ENCODE peak calls at places on chromosomes 6 and 20, in nine cellular contexts. One of them, this sample, is unnamed.
A peak's percentile ranks its signal among the peaks of the same experiment; 100 is the strongest.

GRCh38 chr6:135586388-135586787 is 88.8 kb upstream of the AHI1 start:
- DNase-seq in IMR-90: peak; percentile 30
- DNase-seq in GM23338: no peak
- DNase-seq in ovary: no peak
- DNase-seq in upper lobe of left lung: no peak
- DNase-seq in HCT116: no peak
- DNase-seq in thoracic aorta: no peak
- DNase-seq in AG04450: no peak
- DNase-seq in tibial artery: no peak
- DNase-seq in this sample: no peak

GRCh38 chr20:58251979-58252591 is 23.6 kb upstream of the ANKRD60 start:
- DNase-seq in IMR-90: peak; percentile 96
- DNase-seq in GM23338: no peak
- DNase-seq in ovary: no peak
- DNase-seq in upper lobe of left lung: no peak
- DNase-seq in HCT116: peak; percentile 80
- DNase-seq in thoracic aorta: no peak
- DNase-seq in AG04450: peak; percentile 74
- DNase-seq in tibial artery: no peak
- DNase-seq in this sample: no peak

GRCh38 chr20:49186535-49187329 is 1.4 kb downstream of the STAU1 start:
- DNase-seq in IMR-90: peak; percentile 62
- DNase-seq in GM23338: peak; percentile 35
- DNase-seq in ovary: peak; percentile 31
- DNase-seq in upper lobe of left lung: peak; percentile 76
- DNase-seq in HCT116: no peak
- DNase-seq in thoracic aorta: peak; percentile 8
- DNase-seq in AG04450: no peak
- DNase-seq in tibial artery: peak; percentile 66
- DNase-seq in this sample: no peak

GRCh38 chr20:36792422-36792821 is 18.9 kb upstream of the DSN1 start:
- DNase-seq in IMR-90: peak; percentile 72
- DNase-seq in GM23338: peak; percentile 81
- DNase-seq in ovary: peak; percentile 53
- DNase-seq in upper lobe of left lung: no peak
- DNase-seq in HCT116: peak; percentile 57
- DNase-seq in thoracic aorta: no peak
- DNase-seq in AG04450: peak; percentile 42
- DNase-seq in tibial artery: no peak
- DNase-seq in this sample: no peak

GRCh38 chr6:161744211-161745067 is 470.6 kb upstream of the AGPAT4 start:
- DNase-seq in IMR-90: no peak
- DNase-seq in GM23338: no peak
- DNase-seq in ovary: no peak
- DNase-seq in upper lobe of left lung: no peak
- DNase-seq in HCT116: no peak
- DNase-seq in thoracic aorta: no peak
- DNase-seq in AG04450: no peak
- DNase-seq in tibial artery: no peak
- DNase-seq in this sample: no peak

GRCh38 chr6:28203201-28203600 is 21.9 kb upstream of the ZSCAN9 start:
- DNase-seq in IMR-90: no peak
- DNase-seq in GM23338: peak; percentile 88
- DNase-seq in ovary: no peak
- DNase-seq in upper lobe of left lung: no peak
- DNase-seq in HCT116: no peak
- DNase-seq in thoracic aorta: no peak
- DNase-seq in AG04450: no peak
- DNase-seq in tibial artery: no peak
- DNase-seq in this sample: no peak

GRCh38 chr6:13859871-13860555 is 45.7 kb upstream of the MCUR1 start:
- DNase-seq in IMR-90: no peak
- DNase-seq in GM23338: peak; percentile 69
- DNase-seq in ovary: no peak
- DNase-seq in upper lobe of left lung: no peak
- DNase-seq in HCT116: no peak
- DNase-seq in thoracic aorta: no peak
- DNase-seq in AG04450: no peak
- DNase-seq in tibial artery: no peak
- DNase-seq in this sample: no peak

GRCh38 chr6:105015482-105015881 is 58.6 kb downstream of the LIN28B start:
- DNase-seq in IMR-90: peak; percentile 61
- DNase-seq in GM23338: no peak
- DNase-seq in ovary: no peak
- DNase-seq in upper lobe of left lung: no peak
- DNase-seq in HCT116: no peak
- DNase-seq in thoracic aorta: no peak
- DNase-seq in AG04450: peak; percentile 3
- DNase-seq in tibial artery: no peak
- DNase-seq in this sample: no peak

GRCh38 chr20:6490849-6491248 is 276.6 kb upstream of the BMP2 start:
- DNase-seq in IMR-90: no peak
- DNase-seq in GM23338: no peak
- DNase-seq in ovary: no peak
- DNase-seq in upper lobe of left lung: no peak
- DNase-seq in HCT116: no peak
- DNase-seq in thoracic aorta: no peak
- DNase-seq in AG04450: no peak
- DNase-seq in tibial artery: no peak
- DNase-seq in this sample: no peak

GRCh38 chr20:6489361-6490154 is 277.9 kb upstream of the BMP2 start:
- DNase-seq in IMR-90: no peak
- DNase-seq in GM23338: no peak
- DNase-seq in ovary: no peak
- DNase-seq in upper lobe of left lung: peak; percentile 20
- DNase-seq in HCT116: no peak
- DNase-seq in thoracic aorta: no peak
- DNase-seq in AG04450: no peak
- DNase-seq in tibial artery: no peak
- DNase-seq in this sample: no peak

GRCh38 chr20:6483727-6484126 is 283.8 kb upstream of the BMP2 start:
- DNase-seq in IMR-90: no peak
- DNase-seq in GM23338: no peak
- DNase-seq in ovary: no peak
- DNase-seq in upper lobe of left lung: no peak
- DNase-seq in HCT116: no peak
- DNase-seq in thoracic aorta: no peak
- DNase-seq in AG04450: no peak
- DNase-seq in tibial artery: no peak
- DNase-seq in this sample: no peak

GRCh38 chr20:6480328-6481030 is 287.0 kb upstream of the BMP2 start:
- DNase-seq in IMR-90: no peak
- DNase-seq in GM23338: no peak
- DNase-seq in ovary: no peak
- DNase-seq in upper lobe of left lung: no peak
- DNase-seq in HCT116: no peak
- DNase-seq in thoracic aorta: no peak
- DNase-seq in AG04450: no peak
- DNase-seq in tibial artery: no peak
- DNase-seq in this sample: no peak

DNA sequence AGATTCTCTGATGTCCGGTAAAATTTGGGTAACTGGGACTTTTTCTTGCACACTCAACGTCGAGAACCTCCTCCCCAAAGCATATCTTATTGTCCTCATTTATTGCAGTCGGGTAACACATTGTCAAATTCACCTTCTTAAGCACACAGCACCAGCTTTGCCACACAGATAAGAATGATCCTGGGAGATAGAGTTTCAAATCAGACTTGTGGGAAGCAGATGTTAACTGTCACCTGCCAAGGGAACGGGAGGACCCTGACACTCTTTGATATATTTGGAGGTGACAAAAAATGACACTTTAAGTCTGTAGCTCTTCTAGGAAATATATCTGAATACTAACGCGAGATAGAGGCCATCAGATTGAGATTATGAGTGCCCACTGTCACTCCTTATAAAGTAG is 282.1 kb upstream of the BMP2 start:
- DNase-seq in IMR-90: no peak
- DNase-seq in GM23338: no peak
- DNase-seq in ovary: no peak
- DNase-seq in upper lobe of left lung: no peak
- DNase-seq in HCT116: no peak
- DNase-seq in thoracic aorta: no peak
- DNase-seq in AG04450: no peak
- DNase-seq in tibial artery: no peak
- DNase-seq in this sample: no peak
- H3K4me3 ChIP-seq in IMR-90: no peak overlapping the region
- H3K4me3 ChIP-seq in GM23338: no peak overlapping the region
- H3K4me3 ChIP-seq in ovary: no peak overlapping the region
- H3K4me3 ChIP-seq in upper lobe of left lung: no peak overlapping the region
- H3K4me3 ChIP-seq in HCT116: no peak overlapping the region
- H3K4me3 ChIP-seq in thoracic aorta: no peak overlapping the region
- H3K4me3 ChIP-seq in AG04450: no peak overlapping the region
- H3K4me3 ChIP-seq in tibial artery: no peak overlapping the region
- H3K4me3 ChIP-seq in this sample: no peak overlapping the region

DNA sequence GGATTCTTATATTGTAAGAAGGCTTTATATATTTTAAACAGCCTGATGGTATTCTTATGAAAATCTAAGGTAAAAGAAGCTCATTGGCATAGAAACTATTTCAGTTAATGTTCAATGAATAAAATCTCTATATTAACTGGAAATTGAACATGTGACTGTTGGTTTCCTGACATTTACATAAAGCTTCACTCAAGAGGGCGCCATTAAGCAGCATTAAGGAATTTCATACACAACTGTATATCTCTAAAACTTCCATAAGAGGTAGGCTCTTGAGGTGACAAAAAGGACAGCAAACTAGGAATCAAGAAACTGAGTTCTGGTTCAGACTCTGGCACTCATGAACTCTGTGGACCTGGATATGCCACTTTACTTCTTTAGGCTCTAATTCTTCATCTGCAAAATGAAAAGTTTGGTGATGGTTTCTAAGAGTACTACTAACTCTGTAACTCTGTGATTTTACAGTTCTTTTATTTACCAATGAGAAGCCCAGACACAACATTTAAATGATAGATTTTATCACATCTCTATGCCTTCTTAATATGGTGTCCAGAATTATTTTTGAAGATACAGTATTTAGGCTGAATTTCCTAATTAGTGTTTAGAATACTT is 147.5 kb downstream of the FLRT3 start:
- DNase-seq in IMR-90: peak; percentile 62
- DNase-seq in GM23338: peak; percentile 22
- DNase-seq in ovary: no peak
- DNase-seq in upper lobe of left lung: no peak
- DNase-seq in HCT116: peak; percentile 31
- DNase-seq in thoracic aorta: no peak
- DNase-seq in AG04450: peak; percentile 26
- DNase-seq in tibial artery: no peak
- DNase-seq in this sample: no peak
- TF ChIP-seq CTCF in IMR-90: peak; percentile 60
- TF ChIP-seq CTCF in GM23338: peak; percentile 53
- TF ChIP-seq CTCF in ovary: no peak
- TF ChIP-seq CTCF in upper lobe of left lung: peak; percentile 20
- TF ChIP-seq CTCF in HCT116: peak; percentile 30
- TF ChIP-seq CTCF in thoracic aorta: no peak
- TF ChIP-seq CTCF in AG04450: peak; percentile 67
- TF ChIP-seq CTCF in tibial artery: no peak
- TF ChIP-seq CTCF in this sample: no peak

GRCh38 chr6:65546894-65547293 is 160.1 kb downstream of the EYS start:
- DNase-seq in IMR-90: no peak
- DNase-seq in GM23338: no peak
- DNase-seq in ovary: no peak
- DNase-seq in upper lobe of left lung: no peak
- DNase-seq in HCT116: no peak
- DNase-seq in thoracic aorta: no peak
- DNase-seq in AG04450: no peak
- DNase-seq in tibial artery: no peak
- DNase-seq in this sample: no peak

DNA sequence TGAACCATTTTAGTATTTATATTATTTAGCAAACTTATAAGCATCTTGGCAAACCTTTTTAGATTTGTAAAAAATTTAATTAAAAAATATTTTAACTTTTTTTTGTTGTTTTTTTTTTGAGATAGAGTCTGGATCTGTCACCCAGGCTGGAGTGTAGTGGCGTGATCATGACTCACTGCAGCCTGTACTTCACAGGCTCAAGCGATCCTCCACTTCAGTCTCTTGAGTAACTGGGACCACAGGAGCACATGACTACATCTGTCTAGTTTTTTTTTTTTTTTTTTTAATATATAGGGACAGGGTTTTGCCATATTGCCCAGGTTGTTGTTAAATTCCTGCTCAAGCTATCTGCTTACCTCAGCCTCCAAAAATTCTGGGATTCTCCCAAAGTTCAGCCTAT is 161.1 kb downstream of the EYS start:
- DNase-seq in IMR-90: no peak
- DNase-seq in GM23338: no peak
- DNase-seq in ovary: no peak
- DNase-seq in upper lobe of left lung: no peak
- DNase-seq in HCT116: no peak
- DNase-seq in thoracic aorta: no peak
- DNase-seq in AG04450: no peak
- DNase-seq in tibial artery: no peak
- DNase-seq in this sample: no peak
- H3K27ac ChIP-seq in IMR-90: no peak overlapping the region
- H3K27ac ChIP-seq in GM23338: no peak overlapping the region
- H3K27ac ChIP-seq in ovary: no peak overlapping the region
- H3K27ac ChIP-seq in upper lobe of left lung: no peak overlapping the region
- H3K27ac ChIP-seq in HCT116: no peak overlapping the region
- H3K27ac ChIP-seq in thoracic aorta: no peak overlapping the region
- H3K27ac ChIP-seq in AG04450: no peak overlapping the region
- H3K27ac ChIP-seq in tibial artery: no peak overlapping the region
- H3K27ac ChIP-seq in this sample: no peak overlapping the region

GRCh38 chr6:84774174-84775158 is 10.1 kb upstream of the TBX18 start:
- DNase-seq in IMR-90: no peak
- DNase-seq in GM23338: peak; percentile 86
- DNase-seq in ovary: peak; percentile 21
- DNase-seq in upper lobe of left lung: peak; percentile 40
- DNase-seq in HCT116: no peak
- DNase-seq in thoracic aorta: no peak
- DNase-seq in AG04450: no peak
- DNase-seq in tibial artery: peak; percentile 41
- DNase-seq in this sample: peak; percentile 84
- H3K4me3 ChIP-seq in IMR-90: no peak overlapping the region
- H3K4me3 ChIP-seq in GM23338: peak overlapping the region; percentile 76
- H3K4me3 ChIP-seq in ovary: peak overlapping the region; percentile 21
- H3K4me3 ChIP-seq in upper lobe of left lung: peak overlapping the region; percentile 22
- H3K4me3 ChIP-seq in HCT116: peak overlapping the region; percentile 61
- H3K4me3 ChIP-seq in thoracic aorta: peak overlapping the region; percentile 76
- H3K4me3 ChIP-seq in AG04450: peak overlapping the region; percentile 20
- H3K4me3 ChIP-seq in tibial artery: peak overlapping the region; percentile 62
- H3K4me3 ChIP-seq in this sample: peak overlapping the region; percentile 74

DNA sequence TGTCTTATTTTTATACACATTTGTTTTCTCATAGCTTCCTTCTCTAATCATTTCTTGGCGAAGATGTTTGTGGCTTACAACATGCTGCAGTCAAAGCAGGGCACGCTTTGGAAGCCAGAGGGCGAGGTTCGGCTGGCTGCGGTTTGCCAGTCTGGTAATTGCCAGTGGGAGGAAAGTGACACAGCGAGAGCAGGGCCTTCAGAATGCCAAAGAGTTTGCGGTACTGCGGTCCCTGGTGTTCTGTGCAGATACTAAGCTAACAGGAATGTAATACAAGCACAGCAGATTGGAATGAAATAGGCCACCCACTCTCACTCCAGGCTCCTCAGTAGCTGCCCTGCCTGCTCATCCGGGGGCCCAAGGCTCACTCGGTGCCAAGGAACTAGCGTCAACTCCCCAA is 58.7 kb upstream of the TGM3 start:
- DNase-seq in IMR-90: peak; percentile 95
- DNase-seq in GM23338: peak; percentile 13
- DNase-seq in ovary: no peak
- DNase-seq in upper lobe of left lung: no peak
- DNase-seq in HCT116: no peak
- DNase-seq in thoracic aorta: no peak
- DNase-seq in AG04450: peak; percentile 67
- DNase-seq in tibial artery: peak; percentile 48
- DNase-seq in this sample: no peak
- TF ChIP-seq CTCF in IMR-90: peak; percentile 28
- TF ChIP-seq CTCF in GM23338: peak; percentile 52
- TF ChIP-seq CTCF in ovary: no peak
- TF ChIP-seq CTCF in upper lobe of left lung: no peak
- TF ChIP-seq CTCF in HCT116: peak; percentile 8
- TF ChIP-seq CTCF in thoracic aorta: no peak
- TF ChIP-seq CTCF in AG04450: no peak
- TF ChIP-seq CTCF in tibial artery: peak; percentile 15
- TF ChIP-seq CTCF in this sample: no peak